ENCODE peak calls at places on chromosomes 7 and 10, in four cellular contexts. O is mammary epithelial cell, A is HCT116, R is GM23248. W is an unnamed sample.

GRCh38 chr7:97187067-97187466 is 69.6 kb downstream of the SDHAF3 start:
- DNase-seq in O (peak; percentile 42), A (no peak), R (peak; percentile 61), W (peak; percentile 52)

GRCh38 chr7:74047804-74048380 is 19.9 kb downstream of the ELN start:
- DNase-seq in O (no peak), A (no peak), R (no peak), W (no peak)

GRCh38 chr7:410395-410910 is 109.2 kb downstream of the PDGFA start:
- DNase-seq in O (no peak), A (no peak), R (no peak), W (no peak)

GRCh38 chr10:30387646-30388243 is 38.7 kb upstream of the MTPAP start:
- DNase-seq in O (peak; percentile 87), A (peak; percentile 81), R (peak; percentile 68), W (no peak)

GRCh38 chr7:8133955-8134733 is 127.8 kb downstream of the ICA1 start:
- DNase-seq in O (peak; percentile 22), A (no peak), R (no peak), W (no peak)

GRCh38 chr7:45922810-45923209 is 1.7 kb upstream of the IGFBP3 start:
- DNase-seq in O (no peak), A (no peak), R (peak; percentile 49), W (peak; percentile 33)

GRCh38 chr10:46293832-46294640 is 7.2 kb downstream of the ANTXRL start:
- DNase-seq in O (no peak), A (no peak), R (no peak), W (no peak)

GRCh38 chr7:153297141-153297540 is 537.6 kb downstream of the ACTR3B start:
- DNase-seq in O (peak; percentile 1), A (no peak), R (no peak), W (peak; percentile 27)

GRCh38 chr10:121774404-121774803 is 153.4 kb downstream of the ATE1 start:
- DNase-seq in O (no peak), A (no peak), R (peak; percentile 49), W (no peak)

GRCh38 chr10:126104767-126105166 is 208.4 kb downstream of the FANK1 start:
- DNase-seq in O (no peak), A (no peak), R (no peak), W (no peak)

GRCh38 chr10:121335386-121335925 is 262.8 kb downstream of the FGFR2 start:
- DNase-seq in O (no peak), A (no peak), R (no peak), W (no peak)

GRCh38 chr7:66502230-66503035 is 126.2 kb upstream of the KCTD7 start:
- DNase-seq in O (no peak), A (no peak), R (no peak), W (no peak)

GRCh38 chr7:140564643-140565042 is 76.0 kb downstream of the DENND2A start:
- DNase-seq in O (peak; percentile 62), A (peak; percentile 22), R (peak; percentile 68), W (no peak)

GRCh38 chr10:105855791-105856190 is 1214.7 kb downstream of the SORCS3 start:
- DNase-seq in O (no peak), A (no peak), R (no peak), W (no peak)

GRCh38 chr10:101607124-101607523 is 19.0 kb downstream of the DPCD start:
- DNase-seq in O (no peak), A (no peak), R (no peak), W (no peak)

GRCh38 chr10:115239761-115240160 is 146.6 kb downstream of the ATRNL1 start:
- DNase-seq in O (no peak), A (no peak), R (no peak), W (no peak)

GRCh38 chr7:151888716-151889115 is 11.8 kb upstream of the PRKAG2 start:
- DNase-seq in O (no peak), A (no peak), R (no peak), W (no peak)

GRCh38 chr10:21526952-21527633 is 1.6 kb upstream of the SKIDA1 start:
- DNase-seq in O (peak; percentile 62), A (no peak), R (peak; percentile 84), W (peak; percentile 70)

GRCh38 chr10:78875932-78876331 is 192.8 kb upstream of the ZMIZ1 start:
- DNase-seq in O (no peak), A (no peak), R (no peak), W (no peak)

GRCh38 chr7:30896041-30896440 is 15.6 kb upstream of the AQP1 start:
- DNase-seq in O (no peak), A (no peak), R (no peak), W (no peak)

GRCh38 chr10:106877574-106877973 is 286.9 kb downstream of the SORCS1 start:
- DNase-seq in O (no peak), A (no peak), R (no peak), W (no peak)

GRCh38 chr10:3801558-3802192 is 16.7 kb upstream of the KLF6 start:
- DNase-seq in O (no peak), A (no peak), R (no peak), W (no peak)

GRCh38 chr7:143514487-143514886 is 36.8 kb downstream of the TAS2R41 start:
- DNase-seq in O (no peak), A (no peak), R (no peak), W (no peak)

GRCh38 chr7:76222333-76222732 is 20.6 kb downstream of the SRRM3 start:
- DNase-seq in O (no peak), A (no peak), R (no peak), W (no peak)

GRCh38 chr10:123428302-123428701 is 237.9 kb upstream of the GPR26 start:
- DNase-seq in O (no peak), A (no peak), R (no peak), W (no peak)

GRCh38 chr10:79038841-79039201 is 29.9 kb upstream of the ZMIZ1 start:
- DNase-seq in O (no peak), A (no peak), R (no peak), W (peak; percentile 37)

GRCh38 chr7:112286294-112287086 is 80.0 kb downstream of the ZNF277 start:
- DNase-seq in O (no peak), A (no peak), R (no peak), W (no peak)

GRCh38 chr10:75632750-75633462 is 201.5 kb downstream of the LRMDA start:
- DNase-seq in O (no peak), A (no peak), R (peak; percentile 43), W (no peak)

GRCh38 chr10:47264797-47265281 is 35.2 kb upstream of the GDF10 start:
- DNase-seq in O (no peak), A (no peak), R (no peak), W (no peak)

GRCh38 chr7:31455844-31456243 is 58.0 kb upstream of the ITPRID1 start:
- DNase-seq in O (no peak), A (no peak), R (no peak), W (no peak)

GRCh38 chr10:1379601-1380000 is 323.4 kb downstream of the WDR37 start:
- DNase-seq in O (no peak), A (no peak), R (no peak), W (no peak)

GRCh38 chr7:142303650-142304049 is 45.8 kb upstream of the PRSS58 start:
- DNase-seq in O (no peak), A (peak; percentile 18), R (peak; percentile 28), W (no peak)

GRCh38 chr10:12221323-12222298 is 25.6 kb downstream of the CDC123 start:
- DNase-seq in O (peak; percentile 6), A (peak; percentile 29), R (peak; percentile 30), W (peak; percentile 56)

GRCh38 chr7:128236924-128237586 is 4.0 kb upstream of the LEP start:
- DNase-seq in O (peak; percentile 99), A (no peak), R (peak; percentile 92), W (peak; percentile 82)

GRCh38 chr10:24528960-24529359 is 194.7 kb downstream of the ARHGAP21 start:
- DNase-seq in O (no peak), A (no peak), R (peak; percentile 8), W (peak; percentile 14)

GRCh38 chr10:131972474-131973071 is 9.2 kb downstream of the BNIP3 start:
- DNase-seq in O (no peak), A (no peak), R (no peak), W (peak; percentile 30)

GRCh38 chr10:4820804-4821401 is 5.1 kb upstream of the AKR1E2 start:
- DNase-seq in O (no peak), A (no peak), R (no peak), W (peak; percentile 40)

GRCh38 chr10:16965740-16966447 is 148.7 kb upstream of the RSU1 start:
- DNase-seq in O (peak; percentile 97), A (peak; percentile 72), R (peak; percentile 92), W (peak; percentile 100)

DNA sequence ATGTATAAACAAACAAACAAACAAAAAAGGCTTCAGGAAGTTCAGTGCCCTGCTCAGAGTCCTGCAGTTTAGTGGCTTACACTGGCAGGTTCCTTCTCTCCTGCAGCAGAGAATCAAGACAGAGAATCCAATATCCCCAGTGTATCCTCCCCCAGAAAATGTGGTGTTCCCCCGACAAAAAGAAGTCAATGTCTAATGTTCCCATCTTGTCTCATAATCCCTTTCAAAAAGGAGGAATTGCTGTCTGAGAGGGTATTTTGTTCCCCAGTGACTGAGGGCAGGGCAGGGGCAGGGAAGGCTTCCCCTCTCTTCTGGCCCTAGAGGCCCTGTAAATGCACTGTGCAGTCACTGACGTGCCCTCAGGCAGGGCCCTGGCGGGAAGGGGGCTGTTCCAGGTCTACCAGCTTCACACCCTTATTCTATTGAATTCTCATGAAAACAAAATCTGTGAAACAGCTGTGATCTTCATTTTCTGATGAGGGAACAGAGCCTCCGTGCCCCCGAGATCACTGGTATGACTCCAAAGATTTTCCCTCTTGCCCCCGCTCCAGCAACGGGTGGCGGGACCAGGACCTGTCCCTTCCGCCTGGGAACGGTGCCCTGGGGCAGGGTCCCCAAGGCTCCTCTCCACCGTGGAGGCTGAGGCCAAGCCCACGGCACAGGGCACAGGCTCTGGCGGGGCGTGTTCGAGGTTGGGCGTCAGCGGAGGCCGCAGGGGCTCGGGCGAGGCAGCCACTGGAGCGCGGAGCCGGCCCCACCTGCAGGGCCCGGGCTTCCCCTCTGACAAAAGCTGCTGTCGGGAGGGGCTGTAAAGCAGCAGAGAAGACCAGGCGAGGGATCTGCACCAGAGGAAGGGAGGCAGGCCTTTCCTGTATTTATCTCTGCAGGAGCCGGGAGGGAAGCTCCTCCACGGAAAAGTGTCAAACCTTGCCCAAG is 13.4 kb upstream of the WDFY4 start:
- DNase-seq in O (no peak), A (no peak), R (no peak), W (no peak)
- H3K9ac ChIP-seq in O (no peak overlapping the region), A (no peak overlapping the region), R (no peak overlapping the region), W (no peak overlapping the region)

GRCh38 chr7:118845787-118846186 is 621.3 kb downstream of the ANKRD7 start:
- DNase-seq in O (no peak), A (no peak), R (no peak), W (no peak)
- H3K27ac ChIP-seq in O (no peak overlapping the region), A (no peak overlapping the region), R (no peak overlapping the region), W (no peak overlapping the region)

GRCh38 chr7:25179771-25180591 is 48.3 kb downstream of the NPVF start:
- DNase-seq in O (peak; percentile 71), A (peak; percentile 32), R (peak; percentile 88), W (peak; percentile 70)
- TF ChIP-seq EZH2 in O (no peak), A (no peak), R (no peak), W (no peak)

DNA sequence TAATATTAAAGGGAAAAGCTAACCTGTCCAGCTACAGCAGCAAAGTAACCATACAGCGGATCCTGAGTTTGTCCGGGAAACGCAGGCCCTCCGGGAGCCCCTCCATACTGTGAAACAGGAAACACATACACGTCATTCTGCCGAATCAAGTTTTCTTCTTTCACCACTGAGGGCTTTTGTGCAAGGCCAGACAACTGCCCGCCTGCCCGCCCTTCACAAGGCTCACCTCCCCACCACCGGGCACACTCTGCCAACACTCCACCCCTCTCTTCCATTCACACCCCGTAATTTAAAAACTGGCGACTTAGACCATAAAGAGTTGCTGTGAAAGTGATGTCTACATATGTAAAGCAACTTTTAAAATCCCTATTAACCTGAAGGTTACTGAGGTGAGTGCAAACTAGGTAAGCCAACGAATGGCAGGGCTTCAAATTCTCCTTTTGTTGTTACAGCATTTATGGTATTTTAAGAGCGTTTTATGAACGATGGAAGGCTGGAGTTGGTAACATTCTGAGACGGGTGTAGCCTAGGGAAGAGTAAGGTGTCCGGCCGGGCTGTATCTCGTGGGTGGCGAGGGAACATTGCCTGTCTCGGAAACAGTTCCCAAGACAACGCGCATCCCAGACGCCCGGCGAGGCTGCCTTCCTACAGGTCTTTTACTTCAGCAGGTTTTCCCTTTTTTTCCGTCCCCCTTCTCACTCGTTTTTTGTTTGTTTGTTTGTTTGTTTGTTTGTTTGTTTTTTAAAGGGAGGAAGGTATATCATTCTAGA is 817 bp downstream of the SRI start:
- DNase-seq in O (peak; percentile 55), A (no peak), R (peak; percentile 69), W (peak; percentile 68)
- H3K9ac ChIP-seq in O (peak overlapping the region; percentile 95), A (peak overlapping the region; percentile 85), R (peak overlapping the region; percentile 92), W (peak overlapping the region; percentile 41)

W was measured in fibroblast of lung.